ENCODE peak calls at places on chromosomes 11 and 22, in eight cellular contexts. W is dorsolateral prefrontal cortex, Z is mammary epithelial cell, G is aorta, O is neuronal stem cell, B is esophagus muscularis mucosa, U is endodermal cell, X is GM23338. N is an unnamed sample.

GRCh38 chr11:64687641-64688533 is 35.1 kb downstream of the NRXN2 start:
- DNase-seq in W (no peak), Z (no peak), G (no peak), O (no peak), B (no peak), U (no peak), X (no peak), N (no peak)

GRCh38 chr22:50676211-50676636 is 3.6 kb downstream of the SHANK3 start:
- DNase-seq in W (no peak), Z (no peak), G (no peak), O (no peak), B (no peak), U (no peak), X (no peak), N (no peak)

GRCh38 chr22:44891791-44892190 is 118.0 kb downstream of the PHF21B start:
- DNase-seq in W (no peak), Z (no peak), G (peak; percentile 42), O (no peak), B (no peak), U (peak; percentile 28), X (no peak), N (no peak)

GRCh38 chr22:37275622-37276021 is 6.7 kb upstream of the CYTH4 start:
- DNase-seq in W (no peak), Z (no peak), G (no peak), O (no peak), B (no peak), U (peak; percentile 24), X (no peak), N (no peak)

GRCh38 chr11:35083181-35084061 is 55.5 kb upstream of the CD44 start:
- DNase-seq in W (peak; percentile 46), Z (peak; percentile 91), G (peak; percentile 78), O (no peak), B (peak; percentile 94), U (peak; percentile 86), X (peak; percentile 37), N (peak; percentile 60)

GRCh38 chr11:82906236-82906635 is 4.7 kb downstream of the DDIAS start:
- DNase-seq in W (no peak), Z (peak; percentile 6), G (no peak), O (no peak), B (no peak), U (no peak), X (peak; percentile 74), N (peak; percentile 43)

GRCh38 chr11:44505591-44506054 is 59.8 kb upstream of the CD82 start:
- DNase-seq in W (no peak), Z (peak; percentile 63), G (no peak), O (no peak), B (no peak), U (no peak), X (no peak), N (no peak)

GRCh38 chr11:6418199-6418957 is 516 bp downstream of the APBB1 start:
- DNase-seq in W (no peak), Z (no peak), G (no peak), O (peak; percentile 48), B (no peak), U (peak; percentile 85), X (peak; percentile 76), N (peak; percentile 50)

GRCh38 chr22:37741312-37741795 is 44.5 kb downstream of the TRIOBP start:
- DNase-seq in W (no peak), Z (peak; percentile 79), G (peak; percentile 85), O (no peak), B (peak; percentile 98), U (no peak), X (peak; percentile 45), N (peak; percentile 94)

GRCh38 chr22:31538815-31539214 is 42.5 kb downstream of the SFI1 start:
- DNase-seq in W (no peak), Z (no peak), G (no peak), O (no peak), B (no peak), U (no peak), X (no peak), N (no peak)

GRCh38 chr22:45549739-45550138 is 47.1 kb downstream of the FBLN1 start:
- DNase-seq in W (no peak), Z (no peak), G (no peak), O (no peak), B (no peak), U (no peak), X (no peak), N (peak; percentile 13)

GRCh38 chr22:38415046-38415445 is 40.0 kb downstream of the KCNJ4 start:
- DNase-seq in W (peak; percentile 15), Z (no peak), G (peak; percentile 67), O (no peak), B (no peak), U (peak; percentile 45), X (no peak), N (peak; percentile 2)

GRCh38 chr22:46801331-46801811 is 38.9 kb downstream of the TBC1D22A start:
- DNase-seq in W (no peak), Z (no peak), G (peak; percentile 55), O (no peak), B (no peak), U (peak; percentile 31), X (no peak), N (peak; percentile 33)

GRCh38 chr22:46802608-46803027 is 40.2 kb downstream of the TBC1D22A start:
- DNase-seq in W (no peak), Z (no peak), G (peak; percentile 66), O (no peak), B (no peak), U (peak; percentile 42), X (no peak), N (no peak)

GRCh38 chr22:46803031-46803880 is 40.8 kb downstream of the TBC1D22A start:
- DNase-seq in W (no peak), Z (peak; percentile 23), G (peak; percentile 83), O (peak; percentile 49), B (no peak), U (peak; percentile 90), X (peak; percentile 83), N (peak; percentile 78)

GRCh38 chr22:46801826-46802607 is 39.6 kb downstream of the TBC1D22A start:
- DNase-seq in W (no peak), Z (no peak), G (peak; percentile 68), O (no peak), B (no peak), U (peak; percentile 38), X (no peak), N (no peak)

DNA sequence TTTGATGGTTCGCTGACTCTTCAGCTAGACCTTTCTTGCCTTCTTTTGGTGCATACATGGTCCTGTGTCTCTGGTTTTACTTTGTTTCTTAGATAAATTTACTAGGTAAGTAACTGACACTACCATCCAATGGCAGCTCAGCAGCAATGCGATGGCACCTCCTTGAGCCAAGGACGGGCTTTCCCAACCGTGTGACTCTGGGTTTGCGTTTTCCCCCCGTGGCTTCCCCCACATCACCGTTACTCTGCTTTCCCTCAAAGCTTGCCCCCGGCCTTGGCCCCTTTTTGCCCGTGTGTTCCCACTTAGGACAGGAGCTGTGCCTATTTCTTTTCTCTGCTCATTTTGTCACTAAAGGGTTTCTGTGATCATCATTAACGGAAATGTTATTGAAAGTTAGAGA is 41.5 kb downstream of the TBC1D22A start:
- DNase-seq in W (no peak), Z (no peak), G (no peak), O (no peak), B (no peak), U (no peak), X (no peak), N (no peak)
- H3K27ac ChIP-seq in W (no peak overlapping the region), Z (no peak overlapping the region), G (no peak overlapping the region), O (no peak overlapping the region), B (no peak overlapping the region), U (no peak overlapping the region), X (no peak overlapping the region), N (no peak overlapping the region)

GRCh38 chr11:128733440-128734115 is 39.7 kb downstream of the FLI1 start:
- DNase-seq in W (no peak), Z (no peak), G (no peak), O (peak; percentile 60), B (no peak), U (peak; percentile 88), X (peak; percentile 90), N (no peak)
- H3K27ac ChIP-seq in W (no peak overlapping the region), Z (no peak overlapping the region), G (no peak overlapping the region), O (no peak overlapping the region), B (no peak overlapping the region), U (peak overlapping the region; percentile 27), X (peak overlapping the region; percentile 70), N (no peak overlapping the region)

DNA sequence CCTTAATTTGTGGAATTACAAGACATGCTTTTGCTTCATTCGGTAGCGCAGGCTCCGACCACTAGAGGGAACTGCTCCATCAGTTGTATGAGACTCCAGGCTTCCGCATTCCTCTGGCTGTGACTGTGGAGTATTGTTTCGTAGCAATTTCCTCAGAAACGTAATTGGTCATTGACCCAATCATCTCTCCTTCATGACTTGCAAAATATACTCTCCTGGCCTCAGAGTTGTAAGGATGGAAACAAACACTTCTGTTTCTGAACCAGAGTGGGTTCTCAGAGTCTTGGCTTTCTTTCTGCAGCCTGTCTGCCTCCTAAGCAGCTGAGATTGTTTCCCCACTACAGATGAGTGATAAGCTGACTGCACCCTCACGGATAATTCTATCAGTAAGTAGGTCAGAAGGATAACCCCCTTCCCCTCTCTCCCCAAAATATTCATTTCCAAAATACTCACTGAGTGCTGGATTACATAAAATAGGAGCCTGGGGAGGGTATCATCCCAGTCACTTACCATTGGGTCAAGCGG is 146.8 kb upstream of the ZC3H12C start:
- DNase-seq in W (peak; percentile 93), Z (peak; percentile 87), G (peak; percentile 92), O (peak; percentile 75), B (peak; percentile 97), U (peak; percentile 93), X (peak; percentile 91), N (peak; percentile 93)
- H3K27ac ChIP-seq in W (peak overlapping the region; percentile 67), Z (peak overlapping the region; percentile 95), G (peak overlapping the region; percentile 28), O (no peak overlapping the region), B (peak overlapping the region; percentile 61), U (no peak overlapping the region), X (no peak overlapping the region), N (peak overlapping the region; percentile 62)

GRCh38 chr11:86141645-86142569 is 73.0 kb upstream of the PICALM start:
- DNase-seq in W (no peak), Z (no peak), G (no peak), O (no peak), B (no peak), U (no peak), X (no peak), N (no peak)
- H3K27ac ChIP-seq in W (no peak overlapping the region), Z (no peak overlapping the region), G (no peak overlapping the region), O (no peak overlapping the region), B (no peak overlapping the region), U (no peak overlapping the region), X (no peak overlapping the region), N (no peak overlapping the region)

GRCh38 chr11:77072851-77073327 is 6.1 kb downstream of the CAPN5 start:
- DNase-seq in W (no peak), Z (no peak), G (peak; percentile 69), O (no peak), B (no peak), U (peak; percentile 38), X (no peak), N (no peak)

GRCh38 chr11:77074205-77074604 is 7.4 kb downstream of the CAPN5 start:
- DNase-seq in W (peak; percentile 17), Z (no peak), G (peak; percentile 70), O (no peak), B (no peak), U (peak; percentile 43), X (no peak), N (no peak)

GRCh38 chr11:77073328-77074001 is 6.7 kb downstream of the CAPN5 start:
- DNase-seq in W (peak; percentile 66), Z (peak; percentile 66), G (peak; percentile 92), O (no peak), B (no peak), U (peak; percentile 52), X (no peak), N (peak; percentile 90)

GRCh38 chr11:77074626-77075221 is 8.0 kb downstream of the CAPN5 start:
- DNase-seq in W (no peak), Z (no peak), G (no peak), O (no peak), B (no peak), U (peak; percentile 22), X (no peak), N (no peak)

GRCh38 chr11:77075425-77075905 is 8.7 kb downstream of the CAPN5 start:
- DNase-seq in W (no peak), Z (no peak), G (no peak), O (no peak), B (no peak), U (peak; percentile 31), X (no peak), N (peak; percentile 52)
- H3K27ac ChIP-seq in W (no peak overlapping the region), Z (no peak overlapping the region), G (no peak overlapping the region), O (no peak overlapping the region), B (no peak overlapping the region), U (no peak overlapping the region), X (no peak overlapping the region), N (peak overlapping the region; percentile 65)